ENCODE peak calls at places on chromosomes 11 and 22, in five cellular contexts. I, E, Z, O and D are unnamed samples.

GRCh38 chr11:86261328-86261727 is 16.8 kb downstream of the EED start:
- DNase-seq in Z (no peak), O (no peak), I (peak), E (no peak), D (no peak)

GRCh38 chr11:2207212-2207611 is 35.6 kb upstream of the TH start:
- DNase-seq in E (no peak), Z (no peak), O (no peak), I (no peak), D (no peak)

GRCh38 chr11:8086001-8086479 is 5.0 kb downstream of the TUB start:
- DNase-seq in I (peak), Z (no peak), E (no peak), O (no peak), D (no peak)

GRCh38 chr11:11179239-11179638 is 173.8 kb downstream of the CSNK2A3 start:
- DNase-seq in E (peak), Z (no peak), I (no peak), O (no peak), D (no peak)

GRCh38 chr11:5591613-5592012 is 4.8 kb upstream of the TRIM6 start:
- DNase-seq in Z (no peak), E (no peak), O (peak), I (no peak), D (no peak)

GRCh38 chr22:37206841-37207821 is 5.1 kb downstream of the SSTR3 start:
- DNase-seq in E (no peak), Z (no peak), I (no peak), O (no peak), D (no peak)

GRCh38 chr22:19853879-19854777 is 546 bp downstream of the GNB1L start:
- DNase-seq in Z (no peak), I (no peak), E (peak), O (peak), D (no peak)

GRCh38 chr11:129109701-129110100 is 82.4 kb downstream of the ARHGAP32 start:
- DNase-seq in I (no peak), O (no peak), E (no peak), Z (no peak), D (no peak)

GRCh38 chr11:8779107-8779506 is 96.5 kb downstream of the RPL27A start:
- DNase-seq in Z (no peak), I (no peak), E (no peak), O (no peak), D (no peak)

DNA sequence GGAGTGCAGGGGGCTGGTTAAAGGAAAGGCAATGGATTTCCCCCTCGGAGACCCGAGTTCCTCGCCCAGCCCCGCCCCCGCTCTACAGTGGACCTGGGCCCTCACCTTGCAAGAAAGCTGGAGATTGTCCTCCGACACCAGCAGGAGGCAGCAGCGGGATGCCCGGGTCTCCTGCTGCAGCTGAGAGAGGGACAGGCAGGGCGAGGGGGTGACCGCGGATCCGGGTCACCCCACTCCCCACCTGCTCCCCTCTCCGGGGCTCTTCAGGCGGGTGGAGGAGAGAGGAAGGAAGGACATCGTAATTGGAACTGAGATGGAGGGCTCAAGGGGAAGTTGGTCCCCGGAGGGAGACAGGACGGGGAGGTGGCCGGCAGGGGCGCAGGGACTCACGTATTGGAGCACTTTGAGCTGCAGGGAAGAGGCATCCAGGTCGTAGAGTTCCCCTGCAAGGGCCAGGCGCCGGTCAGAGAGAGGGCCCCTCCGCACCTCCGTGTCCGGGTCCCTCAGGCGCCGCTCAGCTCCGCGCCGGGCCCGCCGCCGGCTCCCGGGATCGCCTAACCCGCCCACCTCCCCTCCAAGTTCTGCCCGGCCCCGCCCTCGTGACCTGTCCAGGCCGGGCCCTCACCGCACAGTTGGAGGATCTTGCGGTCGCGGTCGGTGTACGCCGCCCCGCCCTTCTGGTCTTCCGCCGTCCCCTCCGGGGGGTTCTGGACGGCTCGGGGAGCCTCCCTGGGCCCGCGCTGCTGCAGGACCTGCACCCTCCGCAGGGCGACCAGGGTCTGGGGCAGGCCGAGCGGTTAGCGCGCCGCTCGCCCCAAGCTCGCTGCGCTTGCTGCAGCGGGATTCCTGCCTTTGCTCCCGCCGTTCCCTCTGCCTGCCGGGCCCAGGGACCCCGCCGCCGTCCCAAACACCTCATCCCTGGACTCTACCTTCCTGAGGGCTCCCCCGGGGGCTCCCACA is 84.1 kb downstream of the PDE2A start:
- DNase-seq in E (no peak), O (peak), I (peak), Z (peak), D (no peak)
- TF ChIP-seq EZH2 in E (no peak), O (no peak), I (no peak), Z (peak), D (no peak)

GRCh38 chr11:114081641-114082414 is 22.3 kb downstream of the ZBTB16 start:
- DNase-seq in E (no peak), O (no peak), I (no peak), Z (peak), D (no peak)
- H3K27ac ChIP-seq in E (no peak), O (no peak), I (no peak), Z (peak), D (no peak)

GRCh38 chr11:131099746-131100145 is 183.5 kb upstream of the SNX19 start:
- DNase-seq in E (no peak), Z (no peak), O (no peak), I (no peak), D (no peak)
- TF ChIP-seq EZH2 in E (no peak), Z (no peak), O (no peak), I (no peak), D (no peak)

GRCh38 chr11:95924414-95924760 is 480 bp upstream of the MTMR2 start:
- DNase-seq in Z (no peak), O (no peak), E (no peak), I (peak), D (no peak)

GRCh38 chr11:95923441-95923729 is 522 bp downstream of the MTMR2 start:
- DNase-seq in O (no peak), I (no peak), E (no peak), Z (no peak), D (no peak)

GRCh38 chr11:95926714-95927113 is 2.8 kb upstream of the MTMR2 start:
- DNase-seq in O (no peak), Z (no peak), E (no peak), I (no peak), D (no peak)

GRCh38 chr11:95923730-95924413 is at the start of gene MTMR2:
- DNase-seq in Z (peak), E (peak), O (peak), I (peak), D (no peak)

DNA sequence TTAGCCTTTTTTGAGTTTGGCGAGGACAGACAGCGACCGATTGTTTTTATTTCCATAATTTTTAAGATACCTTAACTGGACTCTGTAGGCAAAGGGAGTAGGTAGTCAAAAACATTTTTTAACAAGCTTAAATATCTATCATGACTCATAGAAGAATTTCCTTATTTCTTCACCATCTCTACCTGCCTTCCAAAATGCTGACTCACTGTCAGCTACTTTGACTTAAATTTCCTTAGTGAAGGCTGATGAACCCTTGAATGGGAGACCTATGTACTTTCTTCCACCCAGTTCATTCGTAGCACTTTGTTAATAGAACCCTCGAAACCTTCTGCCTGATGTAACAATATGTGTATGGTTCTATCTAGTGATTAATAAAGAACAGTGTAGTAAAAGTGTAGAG is 1.1 kb upstream of the MTMR2 start:
- DNase-seq in Z (no peak), O (no peak), E (peak), I (peak), D (no peak)
- H3K27ac ChIP-seq in Z (peak), O (peak), E (peak), I (peak), D (no peak)